ENCODE peak calls at places on chromosomes 3 and 15, in nine cellular contexts. Z, W, I, X, A, J, K, D and B are unnamed samples.

GRCh38 chr3:169305460-169305859 is 358.1 kb downstream of the MECOM start:
- DNase-seq in A (no peak), Z (no peak), W (no peak), D (no peak), K (no peak), J (peak; percentile 58), X (peak; percentile 72), I (no peak), B (no peak)

GRCh38 chr3:115839246-115839645 is 215.9 kb downstream of the GAP43 start:
- DNase-seq in X (no peak), D (no peak), Z (no peak), W (no peak), K (no peak), J (no peak), I (no peak), A (no peak), B (peak; percentile 95)

GRCh38 chr3:632571-633170 is 436.1 kb downstream of the CHL1 start:
- DNase-seq in X (peak; percentile 55), K (peak; percentile 35), I (no peak), W (peak; percentile 7), Z (peak; percentile 76), J (peak; percentile 50), D (peak; percentile 18), A (peak; percentile 22), B (peak; percentile 52)

GRCh38 chr15:66560856-66561525 is 4.8 kb downstream of the LCTL start:
- DNase-seq in Z (no peak), X (no peak), W (no peak), I (no peak), A (no peak), K (no peak), D (no peak), J (no peak), B (no peak)

GRCh38 chr3:111244760-111245159 is 173.1 kb downstream of the NECTIN3 start:
- DNase-seq in W (no peak), Z (no peak), X (no peak), K (no peak), D (peak; percentile 24), J (no peak), A (peak; percentile 69), I (no peak), B (no peak)

GRCh38 chr3:170049146-170050000 is 11.6 kb downstream of the GPR160 start:
- DNase-seq in K (no peak), I (no peak), D (peak; percentile 23), J (peak; percentile 74), W (no peak), X (peak; percentile 89), A (peak; percentile 57), Z (no peak), B (no peak)

GRCh38 chr3:55180161-55180560 is 252.3 kb upstream of the LRTM1 start:
- DNase-seq in J (no peak), Z (no peak), K (no peak), D (peak; percentile 52), W (no peak), X (no peak), A (peak; percentile 80), I (no peak), B (no peak)

GRCh38 chr3:104190681-104191080 is 1176.0 kb upstream of the ALCAM start:
- DNase-seq in X (no peak), W (no peak), Z (no peak), K (no peak), J (no peak), D (no peak), I (no peak), A (no peak), B (no peak)

GRCh38 chr3:188082040-188082439 is 71.9 kb upstream of the LPP start:
- DNase-seq in Z (no peak), I (no peak), K (no peak), X (no peak), W (no peak), J (no peak), A (peak; percentile 53), D (peak; percentile 74), B (no peak)

GRCh38 chr3:188088948-188089685 is 64.8 kb upstream of the LPP start:
- DNase-seq in A (no peak), I (no peak), W (no peak), D (no peak), K (no peak), X (no peak), J (no peak), Z (no peak), B (no peak)

GRCh38 chr3:188085596-188086560 is 68.1 kb upstream of the LPP start:
- DNase-seq in D (no peak), W (no peak), A (no peak), X (no peak), I (no peak), K (no peak), J (no peak), Z (no peak), B (no peak)

GRCh38 chr3:188083011-188083410 is 70.9 kb upstream of the LPP start:
- DNase-seq in A (no peak), K (no peak), Z (no peak), I (no peak), W (no peak), D (no peak), X (no peak), J (no peak), B (no peak)

GRCh38 chr3:188084751-188085595 is 69.0 kb upstream of the LPP start:
- DNase-seq in D (no peak), K (no peak), X (no peak), J (no peak), I (no peak), Z (peak; percentile 48), W (no peak), A (no peak), B (no peak)
- H3K27ac ChIP-seq in D (no peak overlapping the region), K (no peak overlapping the region), X (no peak overlapping the region), J (no peak overlapping the region), I (no peak overlapping the region), Z (no peak overlapping the region), W (no peak overlapping the region), A (no peak overlapping the region), B (no peak overlapping the region)

GRCh38 chr15:39629906-39630305 is 49.0 kb downstream of the THBS1 start:
- DNase-seq in I (no peak), K (no peak), X (no peak), J (no peak), W (no peak), Z (no peak), A (no peak), D (no peak), B (no peak)
- H3K27ac ChIP-seq in I (no peak overlapping the region), K (no peak overlapping the region), X (no peak overlapping the region), J (peak overlapping the region; percentile 73), W (no peak overlapping the region), Z (no peak overlapping the region), A (no peak overlapping the region), D (no peak overlapping the region), B (no peak overlapping the region)

DNA sequence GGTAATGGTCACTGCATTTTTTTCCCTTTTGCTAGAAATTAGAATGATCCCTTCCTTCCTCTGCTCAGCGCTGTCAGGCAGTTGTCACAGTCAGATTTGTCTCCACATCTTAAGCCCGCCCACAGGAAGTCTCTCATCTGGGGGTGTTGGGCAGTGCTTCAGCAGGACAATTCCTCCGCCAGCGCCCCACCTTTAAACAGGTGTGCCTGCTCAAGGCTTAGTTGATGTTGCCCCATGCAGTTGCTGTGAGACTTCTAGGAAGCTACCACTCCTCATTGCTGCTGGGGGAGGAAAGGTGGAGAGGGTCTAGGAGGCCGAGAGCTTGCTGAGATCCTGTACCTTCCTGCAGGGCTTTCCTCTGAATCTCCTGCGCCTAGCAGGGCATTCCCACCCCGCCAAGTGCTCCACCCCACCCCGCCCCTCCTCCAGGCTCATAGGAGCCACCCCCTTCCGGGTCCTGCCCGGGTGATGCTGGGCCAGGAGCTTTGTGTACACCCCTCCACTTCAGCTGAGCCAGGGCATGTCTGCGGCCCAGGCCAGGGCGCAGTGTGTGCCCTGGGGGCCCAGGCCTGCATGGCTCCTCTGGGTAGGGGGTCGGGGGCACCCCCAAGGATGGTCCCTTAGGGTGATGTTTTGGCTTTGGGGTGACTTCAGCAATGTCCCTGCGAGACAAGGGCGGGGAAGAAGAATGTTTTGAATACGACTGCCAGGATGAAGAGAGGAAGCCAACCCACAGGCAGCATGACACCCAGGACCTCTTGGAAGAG is 68.7 kb downstream of the TRAK1 start:
- DNase-seq in A (peak; percentile 29), K (no peak), I (no peak), W (peak; percentile 47), J (peak; percentile 89), X (peak; percentile 60), D (no peak), Z (peak; percentile 97), B (no peak)
- H3K27ac ChIP-seq in A (no peak overlapping the region), K (peak overlapping the region; percentile 13), I (no peak overlapping the region), W (peak overlapping the region; percentile 6), J (peak overlapping the region; percentile 73), X (peak overlapping the region; percentile 35), D (peak overlapping the region; percentile 17), Z (peak overlapping the region; percentile 44), B (no peak overlapping the region)

GRCh38 chr15:60568301-60568742 is 89.4 kb upstream of the ICE2 start:
- DNase-seq in X (no peak), I (peak; percentile 61), A (no peak), D (no peak), Z (peak; percentile 51), J (no peak), W (no peak), K (no peak), B (no peak)
- H3K27ac ChIP-seq in X (no peak overlapping the region), I (no peak overlapping the region), A (no peak overlapping the region), D (no peak overlapping the region), Z (no peak overlapping the region), J (peak overlapping the region; percentile 26), W (no peak overlapping the region), K (no peak overlapping the region), B (no peak overlapping the region)

GRCh38 chr3:188266581-188267274 is 112.8 kb downstream of the LPP start:
- DNase-seq in W (no peak), K (no peak), I (no peak), D (peak; percentile 86), X (no peak), Z (no peak), J (no peak), A (peak; percentile 86), B (no peak)
- H3K27ac ChIP-seq in W (peak overlapping the region; percentile 78), K (peak overlapping the region; percentile 73), I (peak overlapping the region; percentile 26), D (peak overlapping the region; percentile 94), X (no peak overlapping the region), Z (no peak overlapping the region), J (peak overlapping the region; percentile 2), A (peak overlapping the region; percentile 97), B (no peak overlapping the region)

DNA sequence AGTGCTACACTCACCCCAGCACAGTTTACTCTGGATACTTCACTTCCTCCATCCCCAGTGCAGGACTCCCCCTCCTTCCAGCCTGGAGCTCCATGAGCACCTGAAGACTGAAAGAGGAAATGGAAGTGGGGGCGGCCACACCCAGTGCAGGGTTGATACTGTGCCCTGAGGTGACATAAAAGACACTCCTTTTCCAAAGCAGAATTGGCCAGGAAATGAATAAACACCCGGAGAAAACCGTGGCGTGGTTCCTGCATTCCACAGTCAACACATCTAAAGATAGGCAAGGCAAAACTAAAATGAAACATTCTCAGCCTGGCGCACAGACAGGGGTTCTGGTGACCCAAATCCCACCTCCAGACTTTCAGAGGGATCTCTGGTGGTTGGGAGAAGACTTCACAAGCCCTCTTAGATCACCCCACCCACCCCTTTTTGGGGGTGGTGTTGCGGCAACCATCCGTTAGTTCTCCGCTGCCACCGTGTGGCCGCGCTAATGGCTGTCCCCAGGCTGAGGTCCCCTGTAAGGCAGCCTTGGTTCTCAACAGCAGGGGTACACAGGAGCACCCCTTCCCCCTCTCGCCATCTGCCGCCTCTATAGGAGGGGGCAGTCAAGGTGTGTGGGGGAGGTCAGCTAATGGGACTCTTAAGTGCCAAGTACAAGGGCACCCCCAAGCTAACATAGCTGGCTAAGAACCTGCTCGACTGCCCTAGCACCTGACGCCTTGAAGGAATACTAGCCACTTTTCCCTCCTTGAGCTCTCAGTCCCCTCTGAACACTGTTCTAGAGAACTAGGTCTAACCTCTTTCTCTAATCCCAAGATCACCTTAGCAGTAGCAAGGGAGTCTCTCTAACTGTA is 2.6 kb upstream of the MST1R start:
- DNase-seq in W (peak; percentile 46), K (no peak), X (peak; percentile 50), I (no peak), J (peak; percentile 90), A (peak; percentile 67), D (peak; percentile 46), Z (peak; percentile 69), B (no peak)
- H3K27ac ChIP-seq in W (peak overlapping the region; percentile 50), K (peak overlapping the region; percentile 72), X (peak overlapping the region; percentile 31), I (no peak overlapping the region), J (peak overlapping the region; percentile 86), A (no peak overlapping the region), D (no peak overlapping the region), Z (no peak overlapping the region), B (no peak overlapping the region)